ENCODE peak calls at places on chromosome 22, in six cellular contexts. G, Q, O, I, N and W are unnamed samples. For H3K9me3, the result is how much of the 10 kb centered on the place peaks cover.

GRCh38 chr22:50318356-50318697 is 8.5 kb downstream of the DENND6B start:
- DNase-seq in Q (no peak), O (no peak), I (no peak), N (no peak), G (no peak), W (no peak)

GRCh38 chr22:41700105-41700358 is 729 bp downstream of the MEI1 start:
- DNase-seq in N (no peak), I (no peak), G (no peak), Q (no peak), O (no peak), W (no peak)

GRCh38 chr22:24170189-24170588 is 11.1 kb upstream of the SUSD2 start:
- DNase-seq in Q (no peak), G (no peak), O (no peak), N (no peak), I (no peak), W (no peak)

GRCh38 chr22:38831166-38831945 is 12.5 kb downstream of the NPTXR start:
- DNase-seq in G (peak), I (no peak), O (no peak), Q (no peak), N (peak), W (peak)

GRCh38 chr22:25109878-25110595 is 89.6 kb upstream of the CRYBB3 start:
- DNase-seq in O (no peak), G (no peak), I (no peak), N (no peak), Q (peak), W (no peak)

GRCh38 chr22:41848468-41848867 is 15.6 kb downstream of the SREBF2 start:
- DNase-seq in O (peak), Q (peak), G (peak), N (no peak), I (no peak), W (no peak)

GRCh38 chr22:29998627-29999026 is 81.6 kb upstream of the HORMAD2 start:
- DNase-seq in N (no peak), Q (no peak), O (no peak), I (peak), G (no peak), W (no peak)

GRCh38 chr22:27224485-27225364 is 567.3 kb downstream of the MIAT start:
- DNase-seq in Q (no peak), O (peak), G (no peak), I (no peak), N (no peak), W (no peak)

GRCh38 chr22:39091136-39092081 is 5.6 kb upstream of the APOBEC3H start:
- DNase-seq in G (no peak), I (no peak), N (no peak), Q (no peak), O (no peak), W (no peak)

GRCh38 chr22:46149998-46150549 is at the start of gene PPARA:
- DNase-seq in I (peak), O (peak), N (peak), Q (peak), G (peak), W (peak)

GRCh38 chr22:31229402-31230140 is 17.5 kb downstream of the LIMK2 start:
- DNase-seq in G (no peak), Q (peak), N (no peak), I (no peak), O (no peak), W (no peak)

GRCh38 chr22:29661355-29661754 is 57.9 kb downstream of the NF2 start:
- DNase-seq in N (peak), O (no peak), I (no peak), Q (no peak), G (no peak), W (no peak)

GRCh38 chr22:25880524-25880923 is 138.5 kb downstream of the MYO18B start:
- DNase-seq in I (peak), N (no peak), G (no peak), O (no peak), Q (no peak), W (no peak)

DNA sequence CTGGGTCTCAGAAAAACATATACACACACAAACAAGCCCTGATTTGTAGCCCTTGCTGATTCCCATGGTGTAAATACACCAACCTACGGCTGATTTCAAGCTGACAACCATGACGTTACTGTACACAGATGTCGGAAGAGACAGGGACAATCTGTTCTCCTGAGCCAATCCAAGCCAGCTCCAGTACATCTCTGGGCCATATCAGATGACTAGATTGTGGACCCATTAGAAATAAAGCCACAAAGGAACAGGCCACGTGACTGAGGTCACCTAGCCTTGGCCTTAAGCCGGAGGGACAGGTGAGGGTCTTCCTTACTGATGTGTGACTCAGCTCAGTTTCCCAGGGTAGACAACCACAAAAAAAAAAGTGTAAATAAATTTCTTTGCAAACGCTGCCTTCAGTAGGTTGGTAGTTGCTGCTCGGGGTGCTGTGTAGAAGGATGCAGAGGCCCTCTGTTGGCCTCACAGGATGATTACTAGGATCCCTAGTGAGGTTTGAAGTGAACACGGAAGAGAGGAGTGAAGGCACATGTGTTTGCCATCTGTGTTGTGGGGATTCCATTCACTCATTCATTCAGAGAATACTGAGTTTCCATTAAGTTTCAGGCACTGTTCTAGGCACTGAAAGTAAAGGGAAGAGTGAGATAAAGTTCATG is 99.0 kb upstream of the LARGE1 start:
- DNase-seq in N (no peak), G (no peak), I (no peak), O (no peak), Q (peak), W (no peak)
- TF ChIP-seq CTCF in N (no peak), G (no peak), I (no peak), O (no peak), Q (peak), W (no peak)

GRCh38 chr22:32848226-32848625 is 46.7 kb downstream of the TIMP3 start:
- DNase-seq in G (no peak), O (no peak), N (no peak), I (no peak), Q (no peak), W (no peak)

GRCh38 chr22:32849501-32849900 is 48.0 kb downstream of the TIMP3 start:
- DNase-seq in O (no peak), G (no peak), N (no peak), I (no peak), Q (no peak), W (no peak)

GRCh38 chr22:32850157-32850556 is 48.7 kb downstream of the TIMP3 start:
- DNase-seq in N (no peak), O (no peak), I (no peak), Q (no peak), G (no peak), W (no peak)

GRCh38 chr22:32844251-32844650 is 42.7 kb downstream of the TIMP3 start:
- DNase-seq in G (no peak), N (no peak), I (no peak), O (no peak), Q (no peak), W (no peak)

DNA sequence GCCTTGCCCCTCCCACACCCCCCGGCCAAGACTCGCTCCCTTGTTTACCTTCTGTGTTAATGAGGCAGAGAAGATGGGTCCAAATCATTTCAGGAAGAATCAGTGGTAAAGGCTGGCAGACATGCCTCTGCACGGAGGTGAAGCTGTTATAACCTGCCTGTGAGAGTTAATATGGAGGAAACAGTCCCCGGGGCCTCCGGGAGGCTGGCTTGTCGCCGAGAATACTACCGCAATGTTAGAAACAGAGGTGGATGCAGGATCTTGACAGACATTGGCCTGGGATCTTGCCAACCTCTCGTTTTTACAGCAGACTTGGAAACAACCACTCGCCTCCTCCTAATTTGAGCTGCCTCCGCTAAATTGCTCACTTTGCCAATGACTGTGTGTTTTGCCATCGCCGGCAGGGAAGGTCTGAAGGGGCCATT is 45.6 kb downstream of the TIMP3 start:
- DNase-seq in I (no peak), O (peak), G (no peak), Q (no peak), N (peak), W (no peak)
- H3K4me3 ChIP-seq in I (no peak), O (no peak), G (no peak), Q (no peak), N (no peak), W (no peak)

GRCh38 chr22:36291831-36292740 is 39.2 kb downstream of the APOL1 start:
- DNase-seq in I (no peak), Q (no peak), N (no peak), O (no peak), G (peak), W (no peak)
- H3K9me3 ChIP-seq in I (under half), Q (under half), N (under half), O (under half), G (under half), W (under half)

GRCh38 chr22:43848366-43849171 is 13.7 kb downstream of the SULT4A1 start:
- DNase-seq in Q (peak), I (no peak), G (no peak), N (no peak), O (no peak), W (no peak)
- TF ChIP-seq CTCF in Q (peak), I (peak), G (no peak), N (no peak), O (no peak), W (peak)

GRCh38 chr22:36409067-36409466 is 21.3 kb upstream of the MYH9 start:
- DNase-seq in N (no peak), Q (no peak), I (no peak), G (no peak), O (no peak), W (no peak)
- H3K4me3 ChIP-seq in N (no peak), Q (no peak), I (no peak), G (no peak), O (no peak), W (no peak)

DNA sequence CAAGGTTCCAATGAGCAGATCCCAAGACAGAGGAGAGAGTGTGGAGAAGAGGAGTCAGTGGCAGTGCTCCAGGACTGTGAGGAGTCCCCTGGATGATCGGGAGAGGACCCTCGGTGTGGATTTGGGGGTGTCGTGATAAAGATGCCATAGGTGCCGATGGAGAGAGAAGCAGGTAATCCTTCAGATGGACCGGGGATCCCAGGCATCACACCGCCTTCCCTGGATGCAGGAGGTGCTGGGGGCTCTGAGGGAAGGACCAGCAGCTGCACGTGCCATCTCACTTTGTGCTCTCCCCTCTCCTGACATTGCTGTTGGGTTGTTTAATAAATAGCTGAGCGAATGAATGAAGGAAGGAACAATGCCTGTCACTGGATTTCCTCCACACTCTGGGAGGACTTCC is 744.1 kb downstream of the BRD1 start:
- DNase-seq in Q (no peak), I (no peak), N (no peak), O (no peak), G (no peak), W (no peak)
- H3K9me3 ChIP-seq in Q (under half), I (under half), N (half or more), O (under half), G (under half), W (half or more)

DNA sequence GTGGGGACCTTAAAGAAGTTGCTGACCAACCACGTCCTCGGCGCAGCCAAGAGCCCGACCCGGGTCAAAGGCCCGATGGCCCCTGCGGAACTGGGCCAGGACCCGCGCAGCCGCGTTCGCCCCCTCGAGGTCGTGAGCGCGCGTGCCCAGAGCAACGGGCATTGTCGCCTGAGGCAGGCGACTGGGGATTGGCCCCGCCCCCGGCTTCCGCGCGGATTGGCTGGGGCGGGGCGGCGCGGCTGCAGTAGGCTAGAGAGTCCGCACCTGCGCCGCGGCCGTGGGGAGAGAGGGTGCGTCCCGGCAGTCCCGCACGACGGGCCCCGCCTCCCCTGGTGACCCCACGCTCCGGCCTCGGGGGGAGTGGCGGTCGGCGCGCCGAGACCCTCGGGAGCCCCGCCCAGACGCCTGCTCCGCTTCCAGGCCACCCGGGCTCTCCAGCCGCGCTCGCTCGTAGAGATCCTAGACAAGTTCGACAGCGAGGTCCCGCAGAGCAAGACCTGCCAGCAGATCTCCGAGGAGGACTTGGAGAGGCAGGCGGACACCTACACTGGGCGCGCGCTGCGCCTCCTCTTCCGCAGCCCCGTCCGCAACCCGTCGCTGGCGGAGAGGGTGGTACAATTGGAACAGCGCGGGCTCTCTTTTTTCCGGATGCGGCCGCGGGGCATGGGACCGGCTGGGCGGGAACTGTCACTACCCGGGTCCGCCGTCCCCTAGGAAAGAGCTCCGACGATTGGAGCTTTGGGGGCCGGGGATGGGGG is 8.3 kb upstream of the PPIL2 start:
- DNase-seq in I (peak), G (peak), O (no peak), N (peak), Q (peak), W (no peak)
- TF ChIP-seq CTCF in I (peak), G (peak), O (peak), N (no peak), Q (peak), W (no peak)